ENCODE peak calls at places on chromosomes 13 and 19, in ten cellular contexts. One of them, this sample, is unnamed.

GRCh38 chr13:21849323-21849722 is 178.4 kb downstream of the FGF9 start:
- DNase-seq in OCI-LY7: peak
- DNase-seq in lung: no peak
- DNase-seq in gastrocnemius medialis: no peak
- DNase-seq in A549: no peak
- DNase-seq in cardiac muscle cell: peak
- DNase-seq in heart right ventricle: no peak
- DNase-seq in fibroblast of lung: no peak
- DNase-seq in left lung: no peak
- DNase-seq in adrenal gland: peak
- DNase-seq in this sample: no peak

GRCh38 chr13:32174366-32174765 is 140.8 kb downstream of the ZAR1L start:
- DNase-seq in OCI-LY7: no peak
- DNase-seq in lung: no peak
- DNase-seq in gastrocnemius medialis: no peak
- DNase-seq in A549: no peak
- DNase-seq in cardiac muscle cell: no peak
- DNase-seq in heart right ventricle: no peak
- DNase-seq in fibroblast of lung: no peak
- DNase-seq in left lung: no peak
- DNase-seq in adrenal gland: no peak
- DNase-seq in this sample: no peak

GRCh38 chr19:22619371-22619770 is 14.8 kb upstream of the ZNF492 start:
- DNase-seq in OCI-LY7: no peak
- DNase-seq in lung: no peak
- DNase-seq in gastrocnemius medialis: no peak
- DNase-seq in A549: no peak
- DNase-seq in cardiac muscle cell: no peak
- DNase-seq in heart right ventricle: peak
- DNase-seq in fibroblast of lung: no peak
- DNase-seq in left lung: no peak
- DNase-seq in adrenal gland: no peak
- DNase-seq in this sample: no peak

GRCh38 chr19:50416034-50416814 is 2.5 kb upstream of the SPIB start:
- DNase-seq in OCI-LY7: peak
- DNase-seq in lung: no peak
- DNase-seq in gastrocnemius medialis: no peak
- DNase-seq in A549: no peak
- DNase-seq in cardiac muscle cell: no peak
- DNase-seq in heart right ventricle: no peak
- DNase-seq in fibroblast of lung: no peak
- DNase-seq in left lung: no peak
- DNase-seq in adrenal gland: no peak
- DNase-seq in this sample: no peak

GRCh38 chr19:11031421-11032070 is 57.7 kb upstream of the LDLR start:
- DNase-seq in OCI-LY7: no peak
- DNase-seq in lung: no peak
- DNase-seq in gastrocnemius medialis: no peak
- DNase-seq in A549: no peak
- DNase-seq in cardiac muscle cell: no peak
- DNase-seq in heart right ventricle: no peak
- DNase-seq in fibroblast of lung: no peak
- DNase-seq in left lung: no peak
- DNase-seq in adrenal gland: no peak
- DNase-seq in this sample: no peak

GRCh38 chr13:98454389-98454881 is 122.5 kb downstream of the STK24 start:
- DNase-seq in OCI-LY7: no peak
- DNase-seq in lung: no peak
- DNase-seq in gastrocnemius medialis: no peak
- DNase-seq in A549: no peak
- DNase-seq in cardiac muscle cell: peak
- DNase-seq in heart right ventricle: no peak
- DNase-seq in fibroblast of lung: peak
- DNase-seq in left lung: no peak
- DNase-seq in adrenal gland: no peak
- DNase-seq in this sample: peak

GRCh38 chr19:57818378-57818777 is 3.7 kb upstream of the ZNF552 start:
- DNase-seq in OCI-LY7: no peak
- DNase-seq in lung: no peak
- DNase-seq in gastrocnemius medialis: no peak
- DNase-seq in A549: no peak
- DNase-seq in cardiac muscle cell: no peak
- DNase-seq in heart right ventricle: no peak
- DNase-seq in fibroblast of lung: no peak
- DNase-seq in left lung: no peak
- DNase-seq in adrenal gland: no peak
- DNase-seq in this sample: no peak

GRCh38 chr13:27425918-27426630 is 1.7 kb downstream of the GTF3A start:
- DNase-seq in OCI-LY7: peak
- DNase-seq in lung: peak
- DNase-seq in gastrocnemius medialis: peak
- DNase-seq in A549: peak
- DNase-seq in cardiac muscle cell: peak
- DNase-seq in heart right ventricle: peak
- DNase-seq in fibroblast of lung: peak
- DNase-seq in left lung: peak
- DNase-seq in adrenal gland: peak
- DNase-seq in this sample: peak

DNA sequence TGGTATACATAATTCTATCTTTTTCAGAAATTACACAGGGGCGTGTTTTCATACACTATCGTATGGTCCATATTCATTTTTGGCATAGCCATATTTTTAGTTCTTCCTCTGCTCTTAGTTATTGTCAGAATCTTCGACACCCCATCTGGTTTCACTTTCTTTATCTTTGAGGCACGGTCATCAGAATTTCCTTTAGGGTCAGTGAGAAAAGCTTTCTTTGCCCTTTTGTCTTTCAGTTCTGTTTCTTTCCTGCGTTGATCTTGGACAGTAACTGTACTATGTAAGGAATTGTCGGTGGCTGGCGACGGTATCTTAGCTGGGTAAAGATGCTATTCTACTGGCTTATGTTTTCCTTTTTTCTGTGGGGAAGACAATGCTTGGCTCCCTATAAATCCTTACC is 10.6 kb upstream of the KIR2DL4 start:
- DNase-seq in OCI-LY7: peak
- DNase-seq in lung: no peak
- DNase-seq in gastrocnemius medialis: no peak
- DNase-seq in A549: no peak
- DNase-seq in cardiac muscle cell: no peak
- DNase-seq in heart right ventricle: no peak
- DNase-seq in fibroblast of lung: no peak
- DNase-seq in left lung: no peak
- DNase-seq in adrenal gland: no peak
- DNase-seq in this sample: no peak
- H3K27ac ChIP-seq in OCI-LY7: no peak
- H3K27ac ChIP-seq in lung: no peak
- H3K27ac ChIP-seq in gastrocnemius medialis: no peak
- H3K27ac ChIP-seq in A549: no peak
- H3K27ac ChIP-seq in cardiac muscle cell: no peak
- H3K27ac ChIP-seq in heart right ventricle: no peak
- H3K27ac ChIP-seq in fibroblast of lung: no peak
- H3K27ac ChIP-seq in left lung: peak
- H3K27ac ChIP-seq in adrenal gland: no peak
- H3K27ac ChIP-seq in this sample: no peak

DNA sequence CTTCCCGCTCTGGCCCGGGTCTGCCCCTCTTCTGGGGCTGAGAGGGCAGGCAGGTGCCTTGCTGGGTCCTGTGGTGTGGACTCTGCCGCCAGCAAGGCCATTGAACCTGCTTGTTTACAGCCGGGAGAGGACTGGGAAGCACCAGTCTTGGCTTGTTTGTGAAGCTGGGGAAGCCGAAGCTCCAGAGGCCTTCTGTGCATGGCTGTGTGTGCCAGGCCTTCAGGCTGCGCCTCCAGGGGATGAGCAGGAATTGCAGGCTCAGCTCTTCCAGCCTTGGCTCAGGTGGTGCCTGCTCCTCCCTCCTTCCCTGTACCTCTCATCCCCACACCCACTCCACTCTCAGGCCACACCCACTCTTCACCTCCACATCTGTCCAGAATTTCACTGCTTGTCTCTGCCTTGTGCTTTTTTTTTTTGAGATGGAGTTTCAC is 17.5 kb downstream of the NDUFB7 start:
- DNase-seq in OCI-LY7: no peak
- DNase-seq in lung: no peak
- DNase-seq in gastrocnemius medialis: no peak
- DNase-seq in A549: no peak
- DNase-seq in cardiac muscle cell: no peak
- DNase-seq in heart right ventricle: no peak
- DNase-seq in fibroblast of lung: no peak
- DNase-seq in left lung: no peak
- DNase-seq in adrenal gland: no peak
- DNase-seq in this sample: no peak
- TF ChIP-seq CTCF in OCI-LY7: no peak
- TF ChIP-seq CTCF in lung: no peak
- TF ChIP-seq CTCF in gastrocnemius medialis: peak
- TF ChIP-seq CTCF in A549: no peak
- TF ChIP-seq CTCF in cardiac muscle cell: no peak
- TF ChIP-seq CTCF in heart right ventricle: no peak
- TF ChIP-seq CTCF in fibroblast of lung: no peak
- TF ChIP-seq CTCF in left lung: no peak
- TF ChIP-seq CTCF in adrenal gland: peak
- TF ChIP-seq CTCF in this sample: no peak

GRCh38 chr19:18085702-18086457 is 854 bp downstream of the IL12RB1 start:
- DNase-seq in OCI-LY7: no peak
- DNase-seq in lung: no peak
- DNase-seq in gastrocnemius medialis: no peak
- DNase-seq in A549: no peak
- DNase-seq in cardiac muscle cell: no peak
- DNase-seq in heart right ventricle: no peak
- DNase-seq in fibroblast of lung: no peak
- DNase-seq in left lung: no peak
- DNase-seq in adrenal gland: no peak
- DNase-seq in this sample: no peak

GRCh38 chr19:18091217-18091608 is 4.5 kb upstream of the IL12RB1 start:
- DNase-seq in OCI-LY7: peak
- DNase-seq in lung: peak
- DNase-seq in gastrocnemius medialis: peak
- DNase-seq in A549: no peak
- DNase-seq in cardiac muscle cell: no peak
- DNase-seq in heart right ventricle: peak
- DNase-seq in fibroblast of lung: no peak
- DNase-seq in left lung: peak
- DNase-seq in adrenal gland: no peak
- DNase-seq in this sample: peak

GRCh38 chr19:18086590-18087138 is at the start of gene IL12RB1:
- DNase-seq in OCI-LY7: peak
- DNase-seq in lung: no peak
- DNase-seq in gastrocnemius medialis: no peak
- DNase-seq in A549: no peak
- DNase-seq in cardiac muscle cell: no peak
- DNase-seq in heart right ventricle: no peak
- DNase-seq in fibroblast of lung: no peak
- DNase-seq in left lung: no peak
- DNase-seq in adrenal gland: no peak
- DNase-seq in this sample: no peak

GRCh38 chr19:18090545-18091216 is 3.9 kb upstream of the IL12RB1 start:
- DNase-seq in OCI-LY7: no peak
- DNase-seq in lung: no peak
- DNase-seq in gastrocnemius medialis: no peak
- DNase-seq in A549: no peak
- DNase-seq in cardiac muscle cell: no peak
- DNase-seq in heart right ventricle: no peak
- DNase-seq in fibroblast of lung: no peak
- DNase-seq in left lung: peak
- DNase-seq in adrenal gland: no peak
- DNase-seq in this sample: no peak

DNA sequence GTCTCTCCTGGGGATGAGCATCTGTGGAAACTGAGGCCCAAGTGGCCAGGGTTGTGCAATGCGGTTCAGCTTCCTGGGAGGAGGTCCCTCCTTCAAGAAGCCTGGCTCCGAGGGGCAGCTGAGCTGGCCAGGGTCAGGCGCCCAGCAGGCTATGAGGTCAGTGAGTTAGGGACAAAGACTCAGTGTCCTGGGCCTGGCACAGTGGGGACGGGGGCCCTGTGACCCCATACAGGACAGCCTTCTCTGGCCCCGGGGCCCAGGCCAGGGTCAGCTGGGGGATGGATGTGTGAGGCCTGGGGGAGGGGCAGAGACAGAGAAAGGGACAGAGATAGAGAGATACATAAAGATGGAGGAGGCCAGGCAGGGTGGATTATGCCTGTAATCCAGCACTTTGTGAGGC is 3.0 kb upstream of the IL12RB1 start:
- DNase-seq in OCI-LY7: no peak
- DNase-seq in lung: no peak
- DNase-seq in gastrocnemius medialis: no peak
- DNase-seq in A549: no peak
- DNase-seq in cardiac muscle cell: no peak
- DNase-seq in heart right ventricle: no peak
- DNase-seq in fibroblast of lung: no peak
- DNase-seq in left lung: peak
- DNase-seq in adrenal gland: no peak
- DNase-seq in this sample: no peak
- H3K27ac ChIP-seq in OCI-LY7: peak
- H3K27ac ChIP-seq in lung: peak
- H3K27ac ChIP-seq in gastrocnemius medialis: no peak
- H3K27ac ChIP-seq in A549: no peak
- H3K27ac ChIP-seq in cardiac muscle cell: no peak
- H3K27ac ChIP-seq in heart right ventricle: no peak
- H3K27ac ChIP-seq in fibroblast of lung: no peak
- H3K27ac ChIP-seq in left lung: peak
- H3K27ac ChIP-seq in adrenal gland: no peak
- H3K27ac ChIP-seq in this sample: peak

GRCh38 chr13:95698047-95698749 is 21.3 kb downstream of the DNAJC3 start:
- DNase-seq in OCI-LY7: peak
- DNase-seq in lung: no peak
- DNase-seq in gastrocnemius medialis: peak
- DNase-seq in A549: no peak
- DNase-seq in cardiac muscle cell: no peak
- DNase-seq in heart right ventricle: no peak
- DNase-seq in fibroblast of lung: no peak
- DNase-seq in left lung: no peak
- DNase-seq in adrenal gland: no peak
- DNase-seq in this sample: no peak
- TF ChIP-seq CTCF in OCI-LY7: peak
- TF ChIP-seq CTCF in lung: no peak
- TF ChIP-seq CTCF in gastrocnemius medialis: no peak
- TF ChIP-seq CTCF in A549: no peak
- TF ChIP-seq CTCF in cardiac muscle cell: peak
- TF ChIP-seq CTCF in heart right ventricle: no peak
- TF ChIP-seq CTCF in fibroblast of lung: no peak
- TF ChIP-seq CTCF in left lung: no peak
- TF ChIP-seq CTCF in adrenal gland: no peak
- TF ChIP-seq CTCF in this sample: no peak